ENCODE peak calls at places on chromosomes 3 and 15, in four cellular contexts. X is body of pancreas; O is BE2C; V is CD8-positive, alpha-beta memory T cell. N is an unnamed sample.

GRCh38 chr3:121999931-122000330 is 22.1 kb downstream of the ILDR1 start:
- DNase-seq in X (no peak), O (no peak), V (no peak), N (no peak)

GRCh38 chr15:59751552-59752413 is 62.7 kb upstream of the BNIP2 start:
- DNase-seq in X (no peak), O (no peak), V (peak; percentile 55), N (peak; percentile 56)

GRCh38 chr3:129855454-129856419 is 37.8 kb downstream of the TMCC1 start:
- DNase-seq in X (no peak), O (no peak), V (no peak), N (no peak)

GRCh38 chr3:171873561-171873960 is 30.4 kb downstream of the TMEM212 start:
- DNase-seq in X (no peak), O (no peak), V (no peak), N (no peak)

GRCh38 chr15:100093211-100094126 is 248.3 kb downstream of the ADAMTS17 start:
- DNase-seq in X (no peak), O (no peak), V (no peak), N (no peak)

GRCh38 chr3:116423945-116424344 is 21.3 kb downstream of the LSAMP start:
- DNase-seq in X (no peak), O (no peak), V (no peak), N (no peak)

GRCh38 chr3:72473156-72473555 is 375.1 kb downstream of the SHQ1 start:
- DNase-seq in X (no peak), O (no peak), V (no peak), N (no peak)

GRCh38 chr3:12999147-13000140 is 73.8 kb downstream of the IQSEC1 start:
- DNase-seq in X (peak; percentile 51), O (no peak), V (no peak), N (no peak)

GRCh38 chr3:108835101-108835500 is 12.5 kb downstream of the TRAT1 start:
- DNase-seq in X (no peak), O (no peak), V (peak; percentile 52), N (no peak)
- H3K4me3 ChIP-seq in X (no peak overlapping the region), O (no peak overlapping the region), V (peak overlapping the region; percentile 46), N (no peak overlapping the region)

DNA sequence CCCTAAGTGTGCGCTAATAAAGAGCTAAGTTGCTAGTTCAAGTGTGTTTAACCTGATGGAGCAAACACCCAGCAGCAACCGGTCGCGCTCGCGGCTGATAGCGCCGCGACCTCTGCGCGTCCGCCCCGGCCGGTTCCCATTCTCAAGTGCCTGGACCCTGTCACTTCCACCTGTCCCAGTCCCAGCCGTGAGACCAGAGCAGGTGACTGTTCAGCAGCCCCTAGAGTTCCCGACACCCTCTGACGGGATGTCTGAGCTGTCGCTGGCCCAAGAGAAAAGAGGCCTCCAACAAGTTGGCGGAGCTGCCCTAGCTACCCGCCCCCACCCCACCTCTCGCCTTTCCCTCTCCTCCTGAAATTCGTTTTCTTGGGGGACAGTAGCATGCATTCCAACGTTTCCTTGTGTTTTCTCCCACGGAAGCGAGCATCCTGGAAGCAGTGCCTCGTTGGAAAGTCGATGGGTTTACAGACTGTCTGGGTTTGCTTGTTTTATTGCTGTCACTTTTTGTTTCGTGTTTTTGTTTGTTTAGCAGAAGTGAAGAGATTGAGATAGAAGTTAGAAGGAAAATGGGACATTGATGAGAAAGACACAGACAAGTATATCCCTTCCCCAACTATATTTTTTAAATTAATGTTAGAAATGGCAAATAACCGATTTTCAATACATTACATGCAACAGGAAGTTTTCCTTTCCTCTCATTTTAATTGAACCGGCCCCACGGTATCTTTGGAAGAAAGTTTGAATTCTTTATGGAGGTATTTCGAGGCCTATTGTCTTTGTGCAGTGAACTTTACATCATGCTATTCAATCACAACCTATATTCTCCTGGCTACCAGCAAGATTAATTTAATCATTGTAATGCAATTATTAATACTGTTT is 3.2 kb upstream of the MECOM start:
- DNase-seq in X (peak; percentile 95), O (no peak), V (no peak), N (peak; percentile 71)
- H3K27me3 ChIP-seq in X (no peaks in the 10 kb centered on the region), O (peaks cover 93% of the 10 kb centered on the region), V (peaks cover 59% of the 10 kb centered on the region), N (peaks cover 51% of the 10 kb centered on the region)

GRCh38 chr3:35641920-35642532 is 2.7 kb downstream of the ARPP21 start:
- DNase-seq in X (no peak), O (no peak), V (no peak), N (no peak)
- H3K4me3 ChIP-seq in X (no peak overlapping the region), O (no peak overlapping the region), V (no peak overlapping the region), N (no peak overlapping the region)

DNA sequence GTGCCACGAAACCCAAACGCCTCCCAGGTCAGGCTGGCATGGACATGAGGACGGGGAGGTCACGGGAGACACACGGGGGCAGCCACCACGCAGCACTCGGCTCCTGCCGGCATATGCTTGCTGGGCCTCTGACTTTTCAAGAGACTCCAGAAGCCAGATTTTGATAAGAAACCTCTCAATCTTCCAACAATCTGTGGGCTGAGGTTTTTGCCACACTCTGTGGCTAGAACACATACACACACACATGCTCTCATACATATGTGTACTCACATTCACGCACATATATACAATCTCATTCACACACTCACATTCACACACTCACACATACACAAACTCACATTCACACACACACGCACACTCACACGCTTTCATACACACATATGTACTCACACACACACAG is 86.7 kb upstream of the LINGO1 start:
- DNase-seq in X (no peak), O (no peak), V (no peak), N (no peak)
- H3K27me3 ChIP-seq in X (no peaks in the 10 kb centered on the region), O (no peaks in the 10 kb centered on the region), V (no peaks in the 10 kb centered on the region), N (no peaks in the 10 kb centered on the region)

GRCh38 chr15:83436513-83437158 is 10.5 kb upstream of the SH3GL3 start:
- DNase-seq in X (no peak), O (peak; percentile 21), V (no peak), N (peak; percentile 59)
- H3K4me3 ChIP-seq in X (no peak overlapping the region), O (no peak overlapping the region), V (no peak overlapping the region), N (no peak overlapping the region)

GRCh38 chr15:89375093-89376062 is 40.8 kb upstream of the POLG start:
- DNase-seq in X (no peak), O (no peak), V (no peak), N (no peak)
- H3K27me3 ChIP-seq in X (no peaks in the 10 kb centered on the region), O (no peaks in the 10 kb centered on the region), V (peaks cover 45% of the 10 kb centered on the region), N (peaks cover 99% of the 10 kb centered on the region)

GRCh38 chr3:136989781-136990524 is 32.2 kb downstream of the IL20RB start:
- DNase-seq in X (no peak), O (no peak), V (no peak), N (no peak)

GRCh38 chr3:136990826-136991225 is 33.0 kb downstream of the IL20RB start:
- DNase-seq in X (no peak), O (no peak), V (no peak), N (no peak)

GRCh38 chr3:136992091-136992490 is 34.3 kb downstream of the IL20RB start:
- DNase-seq in X (no peak), O (no peak), V (no peak), N (no peak)

GRCh38 chr3:136995652-136996051 is 37.9 kb downstream of the IL20RB start:
- DNase-seq in X (no peak), O (no peak), V (no peak), N (no peak)

GRCh38 chr3:136994772-136995516 is 37.2 kb downstream of the IL20RB start:
- DNase-seq in X (peak; percentile 91), O (no peak), V (no peak), N (no peak)
- H3K4me3 ChIP-seq in X (no peak overlapping the region), O (no peak overlapping the region), V (no peak overlapping the region), N (no peak overlapping the region)

DNA sequence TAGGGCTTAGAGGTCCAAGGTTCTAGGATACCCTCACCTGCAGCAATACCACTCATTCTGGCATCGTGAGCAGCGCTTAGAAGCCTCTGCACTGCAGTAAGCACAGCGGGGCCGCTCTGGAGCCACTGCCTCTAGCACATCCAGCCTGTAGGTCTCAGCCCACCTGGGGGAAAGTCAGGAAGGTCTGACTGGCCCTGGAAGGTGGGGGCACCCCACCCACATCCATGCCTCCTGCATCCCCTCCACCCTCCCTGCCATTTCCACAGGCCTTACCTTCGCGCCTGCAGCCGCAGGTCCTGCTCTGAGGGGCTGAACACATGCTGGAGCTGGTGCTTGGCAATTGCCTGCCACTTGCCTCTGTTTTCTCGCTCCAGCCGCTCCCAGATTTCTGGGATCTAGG is 901 bp upstream of the RASSF1 start:
- DNase-seq in X (no peak), O (no peak), V (no peak), N (peak; percentile 56)
- H3K27me3 ChIP-seq in X (no peaks in the 10 kb centered on the region), O (no peaks in the 10 kb centered on the region), V (no peaks in the 10 kb centered on the region), N (peaks cover 53% of the 10 kb centered on the region)